ENCODE peak calls at places on chromosomes 2 and 18, in nine cellular contexts. L is GM12878, Q is ovary, K is A549, N is transverse colon, D is K562, A is H1, M is tibial nerve, O is suprapubic skin. C is an unnamed sample. For H3K4me1, the result is how much of the 10 kb centered on the place peaks cover.

GRCh38 chr2:174040417-174040701 is 75.2 kb upstream of the SP3 start:
- DNase-seq in K (no peak), N (no peak), M (no peak), Q (no peak), D (no peak), A (no peak), L (no peak), O (no peak), C (no peak)

GRCh38 chr2:212548459-212548815 is 9.8 kb upstream of the ERBB4 start:
- DNase-seq in L (no peak), K (peak), D (no peak), M (no peak), A (no peak), N (no peak), O (no peak), Q (no peak), C (no peak)

GRCh38 chr2:216222650-216223352 is 113.7 kb downstream of the XRCC5 start:
- DNase-seq in L (peak), O (no peak), N (no peak), M (no peak), Q (no peak), A (no peak), K (peak), D (no peak), C (no peak)

GRCh38 chr2:241258505-241259160 is 56.8 kb downstream of the HDLBP start:
- DNase-seq in L (no peak), Q (no peak), N (no peak), A (no peak), D (no peak), M (no peak), K (no peak), O (no peak), C (no peak)

GRCh38 chr2:61350777-61351176 is 120.1 kb downstream of the USP34 start:
- DNase-seq in M (no peak), N (no peak), O (no peak), Q (no peak), K (no peak), D (no peak), A (no peak), L (no peak), C (no peak)

GRCh38 chr2:144583741-144584453 is 64.0 kb upstream of the ZEB2 start:
- DNase-seq in Q (no peak), O (no peak), N (no peak), A (no peak), K (peak), M (no peak), D (no peak), L (no peak), C (no peak)

GRCh38 chr18:32301976-32302743 is 112.3 kb downstream of the MEP1B start:
- DNase-seq in O (no peak), M (no peak), L (no peak), A (no peak), K (peak), D (no peak), Q (no peak), N (no peak), C (no peak)

GRCh38 chr2:110146183-110146944 is 30.7 kb upstream of the MALL start:
- DNase-seq in Q (no peak), D (no peak), L (no peak), M (no peak), N (no peak), K (no peak), A (no peak), O (no peak), C (no peak)

GRCh38 chr2:237727363-237727762 is 71.2 kb upstream of the RBM44 start:
- DNase-seq in D (no peak), L (no peak), N (peak), M (no peak), Q (no peak), A (no peak), K (no peak), O (peak), C (no peak)

GRCh38 chr2:168184896-168185513 is 62.4 kb downstream of the STK39 start:
- DNase-seq in O (no peak), D (no peak), K (no peak), Q (no peak), M (no peak), L (no peak), N (no peak), A (no peak), C (no peak)

GRCh38 chr2:147451131-147451530 is 393.7 kb upstream of the ACVR2A start:
- DNase-seq in N (no peak), O (no peak), K (no peak), Q (no peak), L (no peak), A (no peak), M (no peak), D (no peak), C (peak)

GRCh38 chr2:211879323-211879722 is 659.3 kb downstream of the ERBB4 start:
- DNase-seq in A (no peak), O (no peak), L (no peak), D (no peak), N (no peak), M (no peak), K (no peak), Q (no peak), C (no peak)

GRCh38 chr18:22170421-22171262 is 1.3 kb downstream of the GATA6 start:
- DNase-seq in M (no peak), D (no peak), O (no peak), Q (peak), K (peak), A (no peak), N (peak), L (no peak), C (peak)

GRCh38 chr2:234565201-234565600 is 68.3 kb upstream of the ARL4C start:
- DNase-seq in K (no peak), N (no peak), A (no peak), O (no peak), L (no peak), Q (no peak), M (no peak), D (no peak), C (no peak)

GRCh38 chr18:27772081-27772480 is 404.8 kb downstream of the CDH2 start:
- DNase-seq in K (no peak), D (no peak), O (no peak), M (no peak), N (no peak), A (no peak), Q (no peak), L (no peak), C (no peak)

GRCh38 chr18:76765649-76766048 is 56.7 kb upstream of the ZNF236 start:
- DNase-seq in Q (no peak), L (no peak), D (no peak), N (no peak), O (no peak), M (no peak), A (no peak), K (no peak), C (no peak)

GRCh38 chr2:170523506-170523905 is 191.6 kb upstream of the SP5 start:
- DNase-seq in N (no peak), A (no peak), O (no peak), L (no peak), Q (no peak), K (peak), D (no peak), M (no peak), C (no peak)

GRCh38 chr2:127121776-127122176 is 14.8 kb upstream of the BIN1 start:
- DNase-seq in A (no peak), L (no peak), K (no peak), D (no peak), M (peak), N (no peak), O (no peak), Q (no peak), C (no peak)

GRCh38 chr2:29495068-29495467 is 379.9 kb downstream of the CLIP4 start:
- DNase-seq in O (no peak), D (no peak), M (no peak), A (no peak), L (no peak), Q (no peak), K (no peak), N (no peak), C (peak)

GRCh38 chr18:33751613-33752221 is 173.7 kb downstream of the ASXL3 start:
- DNase-seq in M (no peak), D (no peak), N (no peak), Q (no peak), L (no peak), K (peak), A (no peak), O (no peak), C (no peak)

GRCh38 chr18:55337908-55338521 is 250.0 kb downstream of the TCF4 start:
- DNase-seq in K (no peak), O (no peak), A (no peak), N (no peak), L (no peak), Q (no peak), M (no peak), D (no peak), C (no peak)

GRCh38 chr2:196249860-196250259 is 78.5 kb upstream of the STK17B start:
- DNase-seq in M (no peak), L (no peak), A (no peak), N (peak), O (no peak), D (no peak), K (no peak), Q (no peak), C (no peak)

GRCh38 chr2:26196683-26197418 is 24.0 kb downstream of the GAREM2 start:
- DNase-seq in A (no peak), N (no peak), K (no peak), D (no peak), Q (no peak), L (peak), O (no peak), M (no peak), C (no peak)

GRCh38 chr2:20205915-20206524 is 18.9 kb downstream of the SDC1 start:
- DNase-seq in K (no peak), Q (no peak), L (no peak), D (no peak), N (peak), O (no peak), M (no peak), A (no peak), C (no peak)

GRCh38 chr18:79570266-79571201 is 109.1 kb upstream of the CTDP1 start:
- DNase-seq in D (no peak), Q (peak), K (no peak), O (peak), N (peak), M (peak), L (no peak), A (no peak), C (no peak)

GRCh38 chr2:172113617-172114016 is 10.9 kb upstream of the DLX2 start:
- DNase-seq in M (no peak), D (peak), A (no peak), L (no peak), Q (no peak), K (peak), O (no peak), N (no peak), C (no peak)

GRCh38 chr2:235554936-235555335 is 61.1 kb downstream of the AGAP1 start:
- DNase-seq in A (no peak), M (no peak), O (no peak), D (no peak), Q (no peak), N (no peak), K (no peak), L (no peak), C (no peak)

GRCh38 chr2:47034973-47035609 is 119.5 kb upstream of the MCFD2 start:
- DNase-seq in Q (no peak), M (no peak), D (no peak), A (no peak), K (no peak), N (peak), L (peak), O (no peak), C (no peak)
- H3K4me1 ChIP-seq in Q (under half), M (under half), D (under half), A (under half), K (half or more), N (half or more), L (under half), O (half or more), C (half or more)

DNA sequence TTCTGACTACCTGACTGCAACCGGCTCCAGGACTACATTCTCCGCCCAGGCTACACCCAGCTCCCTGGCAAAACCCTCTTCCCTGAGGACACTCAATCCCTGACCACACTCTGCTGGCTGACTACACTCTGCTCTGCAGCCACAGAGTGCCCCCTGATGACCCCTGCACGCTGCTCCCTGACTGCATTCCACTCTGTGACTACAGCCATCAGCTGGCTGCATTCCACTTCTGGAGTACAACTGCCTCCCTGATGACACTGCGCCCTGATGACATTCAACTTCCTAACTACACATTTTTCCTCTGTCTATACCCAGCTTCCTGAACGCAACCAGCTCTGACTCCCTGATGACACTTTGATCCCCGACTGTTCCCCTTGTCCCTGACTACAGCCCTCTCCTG is 71.3 kb upstream of the NRXN1 start:
- DNase-seq in K (no peak), L (no peak), D (no peak), M (no peak), Q (no peak), A (peak), N (peak), O (no peak), C (no peak)
- TF ChIP-seq CTCF in K (no peak), L (no peak), D (no peak), M (no peak), Q (no peak), A (peak), N (no peak), O (no peak), C (no peak)

DNA sequence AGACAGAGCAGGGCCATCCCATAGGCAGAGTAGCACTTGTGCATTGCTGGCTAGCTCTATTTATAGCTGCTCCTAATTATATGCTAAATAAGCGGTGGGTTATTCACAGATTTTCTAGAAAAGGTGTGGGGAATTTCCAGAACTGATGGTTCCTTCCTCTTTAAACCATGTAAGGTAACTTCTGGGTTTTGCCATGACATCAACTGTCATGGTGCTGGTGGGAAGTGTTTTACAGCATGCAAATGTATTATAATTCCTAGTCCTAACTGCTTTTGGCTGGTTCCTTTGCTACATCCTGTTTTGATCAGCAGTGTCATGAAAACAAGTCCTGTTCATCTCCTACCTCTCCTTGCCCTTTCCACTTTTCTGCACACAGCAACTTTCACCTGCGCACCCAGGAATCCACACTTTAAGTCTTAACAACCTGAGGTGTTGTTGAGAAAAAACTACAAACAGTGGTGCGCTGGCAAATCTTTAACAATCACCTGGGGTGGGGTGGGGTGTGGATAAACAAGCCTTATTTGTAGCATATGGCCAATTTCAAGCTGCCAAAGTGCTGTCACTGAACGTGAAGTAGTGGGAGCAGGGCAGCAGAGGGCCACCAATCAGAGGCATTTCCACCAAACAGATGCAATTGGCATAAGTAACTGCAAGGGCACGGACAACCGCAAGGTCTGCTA is 33.4 kb upstream of the SKOR2 start:
- DNase-seq in Q (no peak), D (no peak), M (no peak), L (peak), K (no peak), N (no peak), A (no peak), O (no peak), C (peak)
- TF ChIP-seq EP300 in Q (no peak), D (no peak), M (no peak), L (no peak), K (no peak), N (no peak), A (no peak), O (no peak), C (no peak)

GRCh38 chr2:53646788-53647187 is 120.8 kb upstream of the CHAC2 start:
- DNase-seq in N (no peak), Q (no peak), D (no peak), K (no peak), L (no peak), M (no peak), O (no peak), A (peak), C (no peak)
- H3K4me1 ChIP-seq in N (under half), Q (under half), D (under half), K (under half), L (under half), M (under half), O (under half), A (under half), C (under half)

GRCh38 chr2:108184421-108184820 is 55.3 kb upstream of the SULT1C3 start:
- DNase-seq in A (no peak), Q (no peak), L (no peak), N (no peak), O (no peak), K (peak), D (peak), M (no peak), C (no peak)
- TF ChIP-seq CTCF in A (no peak), Q (no peak), L (peak), N (peak), O (no peak), K (peak), D (peak), M (no peak), C (peak)

DNA sequence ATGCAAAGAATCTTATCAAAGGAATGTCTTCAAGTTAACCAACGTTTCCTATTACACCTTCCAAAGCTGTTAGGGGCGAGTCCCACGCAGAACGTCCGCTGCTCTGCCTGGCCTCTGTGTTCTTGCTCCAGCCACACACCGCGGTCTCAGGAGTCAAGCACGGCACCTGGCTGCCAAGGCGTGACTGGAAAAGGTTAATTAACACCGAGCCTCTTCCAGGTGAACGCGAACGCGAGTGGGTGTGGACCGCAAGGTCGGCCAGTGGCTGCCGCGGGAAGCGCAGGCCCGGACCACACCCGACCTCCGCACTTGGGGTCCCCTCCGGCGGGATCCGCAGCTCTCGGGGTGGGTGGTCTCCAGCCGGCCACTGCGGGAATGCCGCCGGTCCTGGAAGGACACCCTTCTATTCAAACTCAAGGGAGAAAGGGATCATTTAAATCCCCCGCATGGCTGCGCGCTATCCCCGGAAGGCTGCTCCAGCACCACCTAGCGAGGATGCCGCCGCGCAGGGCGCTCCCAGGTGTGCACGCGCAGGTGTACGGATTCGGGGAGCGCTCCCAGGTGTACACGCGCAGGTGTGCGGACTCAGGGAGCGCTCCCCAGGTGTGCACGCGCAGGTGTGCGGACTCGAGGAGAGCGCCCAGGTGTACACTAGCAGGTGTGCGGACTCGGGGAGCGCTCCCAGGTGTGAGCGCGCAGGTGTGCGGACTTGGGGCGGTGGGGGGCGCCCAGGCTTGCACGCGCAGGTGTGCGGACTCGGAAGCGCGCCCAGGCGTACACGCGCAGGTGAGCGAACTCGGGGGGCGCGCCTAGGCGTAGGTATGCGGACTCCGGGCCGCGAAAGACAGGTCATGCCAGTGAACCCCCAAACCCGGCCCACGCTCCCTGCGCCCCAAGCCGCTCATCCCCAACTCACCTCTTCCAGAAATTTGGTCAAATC is 662 bp downstream of the CYB5A start:
- DNase-seq in Q (no peak), K (no peak), A (peak), L (no peak), D (no peak), N (peak), O (no peak), M (no peak), C (peak)
- TF ChIP-seq EP300 in Q (no peak), K (no peak), A (no peak), L (no peak), D (no peak), N (no peak), O (no peak), M (no peak), C (no peak)

DNA sequence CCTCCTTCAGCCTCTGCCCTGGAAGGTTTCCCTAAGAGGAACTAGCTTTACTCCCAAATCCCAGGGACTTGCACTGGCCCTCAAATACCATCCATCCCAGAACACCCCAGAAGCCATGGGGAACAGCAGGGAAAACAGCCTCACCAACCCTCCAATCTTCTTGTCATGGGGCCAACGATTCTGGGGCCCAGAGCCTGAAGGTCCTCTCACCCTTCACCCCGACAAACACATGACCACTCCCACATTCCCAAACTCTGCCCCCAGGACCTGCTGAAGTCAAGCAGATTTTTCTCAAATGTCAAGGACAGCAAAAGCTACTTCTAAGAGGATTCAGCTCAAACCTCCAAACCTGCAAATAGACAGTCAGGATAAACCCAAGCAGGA is 143.5 kb downstream of the ZFP36L2 start:
- DNase-seq in M (no peak), A (no peak), O (no peak), N (no peak), Q (no peak), K (no peak), L (no peak), D (no peak), C (no peak)
- H3K4me1 ChIP-seq in M (under half), A (under half), O (half or more), N (half or more), Q (under half), K (half or more), L (under half), D (under half), C (half or more)

GRCh38 chr2:156695595-156695994 is 259.4 kb downstream of the GPD2 start:
- DNase-seq in L (no peak), O (no peak), Q (no peak), K (no peak), M (no peak), N (no peak), D (no peak), A (no peak), C (no peak)
- TF ChIP-seq CTCF in L (no peak), O (no peak), Q (no peak), K (no peak), M (no peak), N (no peak), D (no peak), A (no peak), C (no peak)

GRCh38 chr2:17620280-17620679 is 79.8 kb downstream of the VSNL1 start:
- DNase-seq in D (no peak), A (no peak), Q (no peak), L (no peak), N (no peak), K (no peak), M (no peak), O (no peak), C (no peak)

GRCh38 chr2:17617508-17617907 is 77.0 kb downstream of the VSNL1 start:
- DNase-seq in O (no peak), K (no peak), L (no peak), D (no peak), Q (no peak), N (no peak), M (no peak), A (no peak), C (no peak)

GRCh38 chr2:17621781-17622180 is 81.3 kb downstream of the VSNL1 start:
- DNase-seq in K (peak), N (no peak), Q (no peak), D (no peak), M (no peak), L (no peak), A (no peak), O (no peak), C (no peak)

GRCh38 chr2:17617955-17618354 is 77.5 kb downstream of the VSNL1 start:
- DNase-seq in N (no peak), M (no peak), Q (no peak), K (no peak), D (no peak), L (no peak), A (no peak), O (no peak), C (no peak)

DNA sequence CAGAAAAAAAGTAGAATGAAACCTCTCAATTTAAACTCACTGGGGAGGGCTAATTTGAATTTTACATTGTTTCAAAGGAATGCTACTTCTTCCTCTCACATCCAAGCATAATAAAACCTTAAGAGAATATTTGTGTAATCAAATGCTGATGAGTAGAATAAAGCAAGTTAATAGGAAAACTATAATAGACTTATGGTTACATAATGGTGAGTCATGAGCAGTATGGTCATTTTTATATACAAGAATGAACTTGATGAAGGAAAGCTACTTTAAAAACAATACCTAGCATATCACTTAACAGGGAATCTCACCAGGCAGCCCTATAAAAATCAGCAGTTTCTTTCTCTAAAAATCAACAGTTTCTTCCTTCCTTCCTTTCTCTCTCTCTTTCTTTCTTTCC is 80.3 kb downstream of the VSNL1 start:
- DNase-seq in A (no peak), M (no peak), K (no peak), L (no peak), N (no peak), D (no peak), Q (no peak), O (no peak), C (no peak)
- TF ChIP-seq EP300 in A (no peak), M (no peak), K (no peak), L (no peak), N (no peak), D (no peak), Q (no peak), O (no peak), C (no peak)